ENCODE peak calls at places on chromosomes 16 and 17, in eight cellular contexts. One of them, this sample, is unnamed.

GRCh38 chr16:22670044-22670536 is 143.9 kb upstream of the HS3ST2 start:
- DNase-seq in lung microvascular endothelial cell: no peak
- DNase-seq in HTR-8/SVneo: no peak
- DNase-seq in 8988T: no peak
- DNase-seq in NCI-H1092 treated with DMSO at 0.1 percent for 48 hours: no peak
- DNase-seq in OCI-LY7: no peak
- DNase-seq in naive B cell: no peak
- DNase-seq in EH: no peak
- DNase-seq in this sample: no peak

GRCh38 chr16:29784901-29785500 is 5.5 kb upstream of the KIF22 start:
- DNase-seq in lung microvascular endothelial cell: peak
- DNase-seq in HTR-8/SVneo: no peak
- DNase-seq in 8988T: no peak
- DNase-seq in NCI-H1092 treated with DMSO at 0.1 percent for 48 hours: no peak
- DNase-seq in OCI-LY7: peak
- DNase-seq in naive B cell: peak
- DNase-seq in EH: peak
- DNase-seq in this sample: peak

GRCh38 chr16:27921134-27921533 is 142.4 kb downstream of the GSG1L start:
- DNase-seq in lung microvascular endothelial cell: no peak
- DNase-seq in HTR-8/SVneo: no peak
- DNase-seq in 8988T: no peak
- DNase-seq in NCI-H1092 treated with DMSO at 0.1 percent for 48 hours: no peak
- DNase-seq in OCI-LY7: no peak
- DNase-seq in naive B cell: no peak
- DNase-seq in EH: no peak
- DNase-seq in this sample: no peak

GRCh38 chr16:67425046-67425445 is 5.9 kb upstream of the HSD11B2 start:
- DNase-seq in lung microvascular endothelial cell: no peak
- DNase-seq in HTR-8/SVneo: no peak
- DNase-seq in 8988T: no peak
- DNase-seq in NCI-H1092 treated with DMSO at 0.1 percent for 48 hours: no peak
- DNase-seq in OCI-LY7: no peak
- DNase-seq in naive B cell: no peak
- DNase-seq in EH: peak
- DNase-seq in this sample: no peak

GRCh38 chr17:70535986-70536385 is 366.7 kb downstream of the KCNJ2 start:
- DNase-seq in lung microvascular endothelial cell: no peak
- DNase-seq in HTR-8/SVneo: no peak
- DNase-seq in 8988T: no peak
- DNase-seq in NCI-H1092 treated with DMSO at 0.1 percent for 48 hours: no peak
- DNase-seq in OCI-LY7: no peak
- DNase-seq in naive B cell: no peak
- DNase-seq in EH: no peak
- DNase-seq in this sample: no peak

GRCh38 chr17:3919123-3919624 is 2.9 kb upstream of the P2RX1 start:
- DNase-seq in lung microvascular endothelial cell: no peak
- DNase-seq in HTR-8/SVneo: no peak
- DNase-seq in 8988T: no peak
- DNase-seq in NCI-H1092 treated with DMSO at 0.1 percent for 48 hours: no peak
- DNase-seq in OCI-LY7: no peak
- DNase-seq in naive B cell: no peak
- DNase-seq in EH: no peak
- DNase-seq in this sample: no peak

GRCh38 chr16:50671644-50672260 is 9.4 kb downstream of the SNX20 start:
- DNase-seq in lung microvascular endothelial cell: peak
- DNase-seq in HTR-8/SVneo: no peak
- DNase-seq in 8988T: peak
- DNase-seq in NCI-H1092 treated with DMSO at 0.1 percent for 48 hours: no peak
- DNase-seq in OCI-LY7: peak
- DNase-seq in naive B cell: no peak
- DNase-seq in EH: peak
- DNase-seq in this sample: no peak

GRCh38 chr16:67199011-67199807 is at the start of gene ELMO3:
- DNase-seq in lung microvascular endothelial cell: no peak
- DNase-seq in HTR-8/SVneo: no peak
- DNase-seq in 8988T: no peak
- DNase-seq in NCI-H1092 treated with DMSO at 0.1 percent for 48 hours: no peak
- DNase-seq in OCI-LY7: no peak
- DNase-seq in naive B cell: no peak
- DNase-seq in EH: no peak
- DNase-seq in this sample: no peak

GRCh38 chr17:58677204-58677880 is 14.5 kb downstream of the TEX14 start:
- DNase-seq in lung microvascular endothelial cell: peak
- DNase-seq in HTR-8/SVneo: no peak
- DNase-seq in 8988T: no peak
- DNase-seq in NCI-H1092 treated with DMSO at 0.1 percent for 48 hours: no peak
- DNase-seq in OCI-LY7: no peak
- DNase-seq in naive B cell: no peak
- DNase-seq in EH: peak
- DNase-seq in this sample: no peak